ENCODE peak calls at places on chromosomes 3 and 15, in four cellular contexts. P is heart right ventricle, X is body of pancreas, A is HFF-Myc. F is an unnamed sample.

GRCh38 chr3:145704020-145704419 is 457.0 kb downstream of the PLOD2 start:
- DNase-seq in A (no peak), X (peak), P (no peak), F (no peak)

GRCh38 chr3:85572426-85572825 is 613.6 kb downstream of the CADM2 start:
- DNase-seq in X (no peak), A (no peak), P (no peak), F (no peak)

GRCh38 chr3:131299836-131300235 is 81.7 kb upstream of the NUDT16 start:
- DNase-seq in A (no peak), P (no peak), X (no peak), F (no peak)

GRCh38 chr3:12906916-12907290 is 65.5 kb upstream of the RPL32 start:
- DNase-seq in X (no peak), P (no peak), A (no peak), F (no peak)

GRCh38 chr3:170278632-170279031 is 56.4 kb downstream of the PRKCI start:
- DNase-seq in X (no peak), A (no peak), P (no peak), F (no peak)

GRCh38 chr3:156449712-156450574 is 105.0 kb downstream of the SSR3 start:
- DNase-seq in P (no peak), X (peak), A (peak), F (no peak)

GRCh38 chr3:102129774-102130608 is 280.7 kb downstream of the NFKBIZ start:
- DNase-seq in A (peak), P (no peak), X (peak), F (no peak)

GRCh38 chr3:88113311-88114162 is 36.2 kb upstream of the C3orf38 start:
- DNase-seq in X (peak), P (no peak), A (peak), F (peak)

GRCh38 chr3:11379238-11379823 is 107.1 kb downstream of the ATG7 start:
- DNase-seq in P (no peak), X (no peak), A (peak), F (no peak)

GRCh38 chr3:53833650-53834049 is 12.6 kb downstream of the CHDH start:
- DNase-seq in P (no peak), A (no peak), X (no peak), F (no peak)

GRCh38 chr15:63675263-63675662 is 78.1 kb downstream of the FBXL22 start:
- DNase-seq in A (no peak), X (no peak), P (no peak), F (no peak)

GRCh38 chr3:21273256-21273999 is 477.6 kb downstream of the ZNF385D start:
- DNase-seq in A (peak), X (no peak), P (no peak), F (peak)

GRCh38 chr3:124814620-124815421 is 72.3 kb downstream of the ITGB5 start:
- DNase-seq in X (peak), P (no peak), A (no peak), F (no peak)

GRCh38 chr15:43204016-43204901 is 16.6 kb downstream of the EPB42 start:
- DNase-seq in X (peak), P (peak), A (peak), F (no peak)

GRCh38 chr3:32586361-32586760 is 15.7 kb upstream of the DYNC1LI1 start:
- DNase-seq in P (no peak), X (no peak), A (no peak), F (no peak)

GRCh38 chr3:144381607-144382006 is 410.0 kb downstream of the DIPK2A start:
- DNase-seq in P (no peak), X (no peak), A (no peak), F (no peak)

GRCh38 chr3:171652932-171653331 is 157.4 kb downstream of the PLD1 start:
- DNase-seq in A (no peak), P (no peak), X (no peak), F (no peak)

GRCh38 chr3:123343296-123344174 is 105.4 kb downstream of the ADCY5 start:
- DNase-seq in P (no peak), A (no peak), X (no peak), F (no peak)

GRCh38 chr15:40695469-40695910 is 516 bp downstream of the RAD51 start:
- DNase-seq in X (no peak), A (no peak), P (no peak), F (no peak)

GRCh38 chr3:35537265-35537664 is 102.1 kb upstream of the ARPP21 start:
- DNase-seq in A (no peak), X (peak), P (no peak), F (no peak)

GRCh38 chr15:92733934-92734521 is 78.5 kb upstream of the FAM174B start:
- DNase-seq in X (peak), A (no peak), P (no peak), F (no peak)

GRCh38 chr3:156762631-156763185 is 63.4 kb upstream of the LEKR1 start:
- DNase-seq in P (no peak), A (peak), X (no peak), F (peak)

GRCh38 chr15:89419370-89419984 is 76.9 kb downstream of the RHCG start:
- DNase-seq in X (peak), P (peak), A (no peak), F (no peak)

GRCh38 chr3:59749291-59749690 is 699.5 kb upstream of the CFAP20DC start:
- DNase-seq in P (no peak), A (no peak), X (no peak), F (no peak)

F was measured in AG04449.